ENCODE peak calls at places on chromosomes 4 and X, in four cellular contexts. One of them, this sample, is unnamed.

GRCh38 chr4:45438047-45438446 is 685.8 kb downstream of the GABRG1 start:
- DNase-seq in Right ventricle myocardium inferior: no peak
- DNase-seq in Right ventricle myocardium superior: no peak
- DNase-seq in iPS-NIHi11: no peak
- DNase-seq in this sample: peak

GRCh38 chr4:8494983-8495548 is 54.5 kb downstream of the TRMT44 start:
- DNase-seq in Right ventricle myocardium inferior: no peak
- DNase-seq in Right ventricle myocardium superior: no peak
- DNase-seq in iPS-NIHi11: no peak
- DNase-seq in this sample: no peak

GRCh38 chr4:14415146-14415545 is 587.1 kb upstream of the CPEB2 start:
- DNase-seq in Right ventricle myocardium inferior: no peak
- DNase-seq in Right ventricle myocardium superior: no peak
- DNase-seq in iPS-NIHi11: peak
- DNase-seq in this sample: peak

GRCh38 chrX:16628954-16629595 is 20.9 kb upstream of the S100G start:
- DNase-seq in Right ventricle myocardium inferior: no peak
- DNase-seq in Right ventricle myocardium superior: no peak
- DNase-seq in iPS-NIHi11: peak
- DNase-seq in this sample: peak

GRCh38 chrX:96861228-96861627 is 22.5 kb upstream of the RPA4 start:
- DNase-seq in Right ventricle myocardium inferior: no peak
- DNase-seq in Right ventricle myocardium superior: no peak
- DNase-seq in iPS-NIHi11: no peak
- DNase-seq in this sample: no peak

GRCh38 chr4:13944095-13944501 is 316.6 kb upstream of the BOD1L1 start:
- DNase-seq in Right ventricle myocardium inferior: peak
- DNase-seq in Right ventricle myocardium superior: peak
- DNase-seq in iPS-NIHi11: no peak
- DNase-seq in this sample: no peak

GRCh38 chr4:173370477-173371291 is at the start of gene SAP30:
- DNase-seq in Right ventricle myocardium inferior: peak
- DNase-seq in Right ventricle myocardium superior: peak
- DNase-seq in iPS-NIHi11: peak
- DNase-seq in this sample: peak

GRCh38 chr4:100391913-100392312 is 125.9 kb downstream of the EMCN start:
- DNase-seq in Right ventricle myocardium inferior: no peak
- DNase-seq in Right ventricle myocardium superior: no peak
- DNase-seq in iPS-NIHi11: no peak
- DNase-seq in this sample: peak

GRCh38 chr4:147108409-147108808 is 162.7 kb upstream of the TTC29 start:
- DNase-seq in Right ventricle myocardium inferior: no peak
- DNase-seq in Right ventricle myocardium superior: no peak
- DNase-seq in iPS-NIHi11: no peak
- DNase-seq in this sample: no peak

GRCh38 chrX:115138040-115138439 is 51.2 kb upstream of the RBMXL3 start:
- DNase-seq in Right ventricle myocardium inferior: no peak
- DNase-seq in Right ventricle myocardium superior: no peak
- DNase-seq in iPS-NIHi11: peak
- DNase-seq in this sample: no peak

GRCh38 chr4:73828945-73829344 is 7.5 kb upstream of the CXCL6 start:
- DNase-seq in Right ventricle myocardium inferior: no peak
- DNase-seq in Right ventricle myocardium superior: no peak
- DNase-seq in iPS-NIHi11: no peak
- DNase-seq in this sample: no peak

GRCh38 chr4:41514169-41514568 is 23.8 kb upstream of the LIMCH1 start:
- DNase-seq in Right ventricle myocardium inferior: no peak
- DNase-seq in Right ventricle myocardium superior: no peak
- DNase-seq in iPS-NIHi11: no peak
- DNase-seq in this sample: no peak

GRCh38 chr4:74450298-74450683 is 5.4 kb downstream of the AREG start:
- DNase-seq in Right ventricle myocardium inferior: no peak
- DNase-seq in Right ventricle myocardium superior: no peak
- DNase-seq in iPS-NIHi11: no peak
- DNase-seq in this sample: no peak